ENCODE peak calls at places on chromosomes 5 and 9, in six cellular contexts. J is esophagus squamous epithelium, A is suprapubic skin, W is adrenal gland, E is DND-41, S is PC-3. R is an unnamed sample.

GRCh38 chr9:13113201-13113600 is 166.3 kb downstream of the MPDZ start:
- DNase-seq in A (no peak), W (no peak), S (peak; percentile 59), J (no peak), E (no peak), R (no peak)

GRCh38 chr9:445033-445432 is 230.4 kb downstream of the DOCK8 start:
- DNase-seq in J (no peak), S (no peak), W (peak; percentile 51), E (no peak), A (no peak), R (no peak)

GRCh38 chr9:112439171-112439570 is 47.5 kb upstream of the KIAA1958 start:
- DNase-seq in A (no peak), S (no peak), J (no peak), W (no peak), E (no peak), R (no peak)

GRCh38 chr5:125042243-125042887 is 295.9 kb upstream of the ZNF608 start:
- DNase-seq in S (no peak), A (no peak), W (no peak), J (no peak), E (no peak), R (no peak)

GRCh38 chr5:6634327-6634713 is 1.1 kb downstream of the SRD5A1 start:
- DNase-seq in W (no peak), S (peak; percentile 50), E (no peak), J (no peak), A (no peak), R (no peak)

GRCh38 chr5:140568664-140569063 is 4.0 kb downstream of the SLC35A4 start:
- DNase-seq in A (no peak), W (no peak), S (no peak), E (no peak), J (no peak), R (no peak)

GRCh38 chr5:177300236-177300880 is 3.2 kb downstream of the RAB24 start:
- DNase-seq in W (peak; percentile 61), E (peak; percentile 85), S (peak; percentile 56), A (no peak), J (no peak), R (peak; percentile 62)

GRCh38 chr9:105007143-105007542 is 79.2 kb upstream of the ABCA1 start:
- DNase-seq in J (no peak), S (peak; percentile 72), E (no peak), W (peak; percentile 41), A (no peak), R (no peak)

GRCh38 chr5:5306696-5307095 is 115.8 kb upstream of the ICE1 start:
- DNase-seq in A (no peak), J (no peak), W (no peak), S (peak; percentile 42), E (no peak), R (no peak)

GRCh38 chr5:92963801-92964200 is 617.2 kb downstream of the NR2F1-AS1 start:
- DNase-seq in S (no peak), W (no peak), E (no peak), J (no peak), A (no peak), R (no peak)

GRCh38 chr5:151205411-151205810 is 18.5 kb downstream of the CCDC69 start:
- DNase-seq in E (peak; percentile 4), S (no peak), W (no peak), J (no peak), A (peak; percentile 75), R (no peak)

GRCh38 chr9:83266618-83267543 is 203.9 kb upstream of the RASEF start:
- DNase-seq in E (no peak), W (peak; percentile 90), S (peak; percentile 48), A (no peak), J (no peak), R (no peak)

GRCh38 chr5:142360607-142361120 is 35.8 kb upstream of the SPRY4 start:
- DNase-seq in W (peak; percentile 77), E (no peak), S (peak; percentile 75), J (no peak), A (no peak), R (no peak)
- H3K4me3 ChIP-seq in W (no peak overlapping the region), E (no peak overlapping the region), S (peak overlapping the region; percentile 12), J (no peak overlapping the region), A (no peak overlapping the region), R (no peak overlapping the region)

GRCh38 chr9:18438300-18438925 is 35.5 kb upstream of the ADAMTSL1 start:
- DNase-seq in W (peak; percentile 36), A (peak; percentile 80), S (no peak), E (no peak), J (no peak), R (no peak)
- H3K27ac ChIP-seq in W (peak overlapping the region; percentile 81), A (no peak overlapping the region), S (no peak overlapping the region), E (no peak overlapping the region), J (peak overlapping the region; percentile 81), R (no peak overlapping the region)

GRCh38 chr9:121154782-121155181 is 46.9 kb downstream of the RAB14 start:
- DNase-seq in J (no peak), S (peak; percentile 70), W (no peak), E (no peak), A (no peak), R (no peak)
- H3K36me3 ChIP-seq in J (peaks cover 75% of the 10 kb centered on the region), S (peaks cover 10% of the 10 kb centered on the region), W (no peaks in the 10 kb centered on the region), E (peaks cover 91% of the 10 kb centered on the region), A (peaks cover 59% of the 10 kb centered on the region), R (peaks cover 54% of the 10 kb centered on the region)

GRCh38 chr5:18333841-18334240 is 699.6 kb downstream of the TAF11L14 start:
- DNase-seq in A (no peak), E (no peak), J (no peak), W (no peak), S (no peak), R (no peak)
- H3K4me3 ChIP-seq in A (no peak overlapping the region), E (no peak overlapping the region), J (no peak overlapping the region), W (no peak overlapping the region), S (no peak overlapping the region), R (no peak overlapping the region)

GRCh38 chr5:133247145-133247709 is 195.4 kb downstream of the HSPA4 start:
- DNase-seq in S (no peak), E (no peak), J (no peak), A (no peak), W (no peak), R (no peak)
- H3K27ac ChIP-seq in S (no peak overlapping the region), E (peak overlapping the region; percentile 38), J (no peak overlapping the region), A (no peak overlapping the region), W (no peak overlapping the region), R (no peak overlapping the region)

DNA sequence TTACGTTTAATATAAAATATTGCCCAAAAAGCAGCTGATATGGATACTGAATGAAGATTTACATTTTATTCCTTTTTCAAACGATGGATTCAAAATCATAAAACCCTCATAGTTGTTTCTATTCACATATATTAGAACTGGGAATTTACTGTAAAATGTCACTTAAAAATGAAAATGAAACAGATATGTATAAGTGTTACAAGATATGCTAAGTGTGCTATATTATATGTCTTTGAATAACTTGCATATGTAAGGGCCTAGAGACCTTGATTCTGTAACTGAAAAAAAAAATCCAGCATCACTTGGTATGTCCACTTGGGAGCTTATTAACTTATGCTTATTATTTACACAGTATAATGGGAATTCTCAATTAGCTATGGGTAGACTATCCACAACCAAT is 43.2 kb downstream of the RFX3 start:
- DNase-seq in E (no peak), S (no peak), W (no peak), J (no peak), A (no peak), R (no peak)
- H3K36me3 ChIP-seq in E (no peaks in the 10 kb centered on the region), S (no peaks in the 10 kb centered on the region), W (no peaks in the 10 kb centered on the region), J (peaks cover 10% of the 10 kb centered on the region), A (peaks cover 3% of the 10 kb centered on the region), R (no peaks in the 10 kb centered on the region)

GRCh38 chr9:79574716-79575242 is 3.0 kb downstream of the TLE4 start:
- DNase-seq in E (no peak), J (no peak), S (no peak), W (no peak), A (no peak), R (no peak)

GRCh38 chr9:79573697-79573976 is 1.9 kb downstream of the TLE4 start:
- DNase-seq in S (peak; percentile 38), E (no peak), A (no peak), J (no peak), W (no peak), R (no peak)

GRCh38 chr9:79575560-79575959 is 3.8 kb downstream of the TLE4 start:
- DNase-seq in W (no peak), E (no peak), J (no peak), A (no peak), S (no peak), R (no peak)

GRCh38 chr9:79572891-79573696 is 1.3 kb downstream of the TLE4 start:
- DNase-seq in J (no peak), A (peak; percentile 84), S (no peak), W (peak; percentile 34), E (peak; percentile 64), R (peak; percentile 68)

GRCh38 chr9:79574166-79574565 is 2.4 kb downstream of the TLE4 start:
- DNase-seq in E (no peak), A (no peak), W (no peak), S (no peak), J (no peak), R (no peak)
- H3K4me3 ChIP-seq in E (no peak overlapping the region), A (peak overlapping the region; percentile 99), W (peak overlapping the region; percentile 96), S (peak overlapping the region; percentile 70), J (peak overlapping the region; percentile 75), R (peak overlapping the region; percentile 56)

GRCh38 chr9:137592767-137593166 is 2.5 kb upstream of the ZMYND19 start:
- DNase-seq in W (no peak), A (no peak), E (no peak), S (no peak), J (no peak), R (no peak)
- H3K27ac ChIP-seq in W (no peak overlapping the region), A (no peak overlapping the region), E (no peak overlapping the region), S (no peak overlapping the region), J (no peak overlapping the region), R (no peak overlapping the region)

GRCh38 chr9:101269596-101270324 is 115.0 kb downstream of the BAAT start:
- DNase-seq in W (no peak), S (no peak), J (no peak), A (no peak), E (no peak), R (no peak)

GRCh38 chr9:101271102-101271501 is 113.7 kb downstream of the BAAT start:
- DNase-seq in E (no peak), S (no peak), J (no peak), W (no peak), A (no peak), R (no peak)

GRCh38 chr9:101275671-101276250 is 109.0 kb downstream of the BAAT start:
- DNase-seq in A (no peak), S (no peak), E (no peak), W (no peak), J (no peak), R (no peak)

GRCh38 chr9:101270325-101270701 is 114.5 kb downstream of the BAAT start:
- DNase-seq in A (no peak), E (no peak), J (no peak), W (no peak), S (no peak), R (no peak)

GRCh38 chr9:101274971-101275670 is 109.7 kb downstream of the BAAT start:
- DNase-seq in E (no peak), A (no peak), W (no peak), J (no peak), S (no peak), R (no peak)
- H3K36me3 ChIP-seq in E (no peaks in the 10 kb centered on the region), A (no peaks in the 10 kb centered on the region), W (no peaks in the 10 kb centered on the region), J (no peaks in the 10 kb centered on the region), S (no peaks in the 10 kb centered on the region), R (no peaks in the 10 kb centered on the region)

R was measured in CD8-positive, alpha-beta T cell.